ENCODE peak calls at places on chromosomes 16 and 17, in seven cellular contexts. B, Q, X, E, I, Z and G are unnamed samples.

GRCh38 chr17:42796066-42796758 is 2.3 kb downstream of the COA3 start:
- DNase-seq in I (no peak), E (no peak), X (no peak), B (no peak), Q (no peak), Z (no peak), G (no peak)

GRCh38 chr17:41968676-41969075 is 2.1 kb downstream of the CNP start:
- DNase-seq in Q (no peak), B (no peak), E (no peak), I (no peak), X (no peak), Z (no peak), G (no peak)

GRCh38 chr16:76389126-76389525 is 111.9 kb downstream of the CNTNAP4 start:
- DNase-seq in B (no peak), E (no peak), I (no peak), X (no peak), Q (no peak), Z (no peak), G (no peak)

GRCh38 chr17:65389956-65390355 is 171.5 kb downstream of the AXIN2 start:
- DNase-seq in Z (no peak), Q (no peak), X (no peak), B (no peak), E (no peak), I (peak), G (no peak)

GRCh38 chr16:4465977-4466779 is 8.2 kb downstream of the NMRAL1 start:
- DNase-seq in B (peak), Z (no peak), I (no peak), E (no peak), Q (no peak), X (no peak), G (no peak)

GRCh38 chr17:55547027-55547670 is 35.9 kb upstream of the SMIM36 start:
- DNase-seq in I (peak), E (no peak), B (no peak), Z (no peak), Q (no peak), X (no peak), G (no peak)

GRCh38 chr16:66699898-66700297 is 3.4 kb upstream of the CMTM4 start:
- DNase-seq in Q (no peak), Z (no peak), I (no peak), B (no peak), X (no peak), E (no peak), G (no peak)

GRCh38 chr16:58723109-58723508 is 11.0 kb downstream of the GOT2 start:
- DNase-seq in Q (no peak), B (no peak), I (no peak), E (no peak), Z (no peak), X (no peak), G (no peak)

GRCh38 chr16:50718761-50719400 is 23.0 kb upstream of the CYLD start:
- DNase-seq in B (no peak), Z (no peak), X (no peak), Q (no peak), E (no peak), I (no peak), G (no peak)

GRCh38 chr17:68972119-68972704 is 17.0 kb upstream of the ABCA8 start:
- DNase-seq in Q (no peak), X (peak), Z (no peak), E (peak), I (peak), B (no peak), G (no peak)

GRCh38 chr17:3843935-3844516 is 2.0 kb downstream of the NCBP3 start:
- DNase-seq in E (peak), I (peak), X (peak), Z (no peak), Q (no peak), B (peak), G (no peak)

GRCh38 chr16:10579965-10580918 is at the start of gene EMP2:
- DNase-seq in Q (peak), I (peak), Z (no peak), B (no peak), X (peak), E (peak), G (peak)

GRCh38 chr16:3188925-3189825 is 1.2 kb downstream of the OR1F1 start:
- DNase-seq in E (peak), Q (no peak), I (peak), B (no peak), Z (no peak), X (peak), G (no peak)

GRCh38 chr17:56426901-56427300 is 166.6 kb upstream of the NOG start:
- DNase-seq in B (no peak), Z (no peak), Q (no peak), X (no peak), I (no peak), E (no peak), G (no peak)

GRCh38 chr17:78322858-78323455 is 36.9 kb downstream of the SOCS3 start:
- DNase-seq in Q (no peak), Z (no peak), B (no peak), I (peak), X (no peak), E (no peak), G (no peak)

GRCh38 chr17:48995871-48996695 is 1.1 kb upstream of the IGF2BP1 start:
- DNase-seq in E (no peak), B (no peak), X (peak), Q (peak), I (no peak), Z (no peak), G (no peak)

GRCh38 chr16:11596572-11597226 is 10.0 kb upstream of the LITAF start:
- DNase-seq in B (no peak), I (no peak), Q (no peak), E (no peak), Z (no peak), X (no peak), G (no peak)

GRCh38 chr17:53894591-53894990 is 71.9 kb downstream of the KIF2B start:
- DNase-seq in X (no peak), E (no peak), Z (no peak), Q (no peak), B (no peak), I (no peak), G (no peak)

GRCh38 chr16:21101631-21102420 is 48.8 kb downstream of the DNAH3 start:
- DNase-seq in X (no peak), E (no peak), I (peak), B (no peak), Z (no peak), Q (no peak), G (no peak)

GRCh38 chr17:82263641-82264040 is 9.9 kb downstream of the CSNK1D start:
- DNase-seq in Z (no peak), I (no peak), Q (no peak), B (no peak), E (no peak), X (no peak), G (no peak)

GRCh38 chr17:60395508-60396065 is 3.7 kb upstream of the USP32 start:
- DNase-seq in B (no peak), E (no peak), Q (no peak), I (no peak), X (no peak), Z (no peak), G (peak)

GRCh38 chr17:40810505-40810904 is 10.7 kb upstream of the KRT28 start:
- DNase-seq in X (no peak), B (no peak), I (no peak), Q (no peak), E (no peak), Z (no peak), G (no peak)

GRCh38 chr17:41024702-41025101 is 2.3 kb downstream of the KRTAP1-5 start:
- DNase-seq in I (peak), B (no peak), X (no peak), E (no peak), Q (no peak), Z (no peak), G (no peak)

GRCh38 chr17:78359216-78359935 is 501 bp downstream of the SOCS3 start:
- DNase-seq in X (no peak), I (no peak), Q (peak), Z (no peak), B (no peak), E (peak), G (no peak)

GRCh38 chr16:21121150-21121549 is 29.5 kb downstream of the DNAH3 start:
- DNase-seq in X (no peak), Z (no peak), I (no peak), B (no peak), E (no peak), Q (no peak), G (no peak)

GRCh38 chr16:83305092-83305491 is 502.7 kb upstream of the HSBP1 start:
- DNase-seq in I (peak), E (no peak), Z (no peak), Q (no peak), B (no peak), X (no peak), G (no peak)

GRCh38 chr16:5925850-5926249 is 828.3 kb upstream of the EEF2KMT start:
- DNase-seq in I (no peak), B (no peak), X (no peak), E (no peak), Q (no peak), Z (no peak), G (no peak)

GRCh38 chr16:4795181-4795827 is at the start of gene SMIM22:
- DNase-seq in B (no peak), Z (peak), Q (peak), I (no peak), E (peak), X (no peak), G (peak)

GRCh38 chr16:69839798-69840409 is 77.8 kb downstream of the WWP2 start:
- DNase-seq in E (no peak), Z (no peak), I (no peak), B (no peak), X (no peak), Q (no peak), G (no peak)

GRCh38 chr16:1158456-1159324 is 5.8 kb downstream of the CACNA1H start:
- DNase-seq in E (no peak), X (no peak), Z (no peak), B (no peak), I (no peak), Q (no peak), G (no peak)

GRCh38 chr17:42720996-42721583 is 23.8 kb downstream of the EZH1 start:
- DNase-seq in E (peak), Q (peak), B (no peak), Z (peak), X (peak), I (peak), G (peak)